ENCODE peak calls at places on chromosomes 11 and 22, in eight cellular contexts. One of them, this sample, is unnamed.

GRCh38 chr11:22194907-22195306 is 2.0 kb downstream of the ANO5 start:
- DNase-seq in cardiac muscle cell: no peak
- DNase-seq in adrenal gland: no peak
- DNase-seq in body of pancreas: no peak
- DNase-seq in MM.1S: no peak
- DNase-seq in upper lobe of right lung: no peak
- DNase-seq in ovary: no peak
- DNase-seq in fibroblast of lung: no peak
- DNase-seq in this sample: no peak

GRCh38 chr11:19345848-19346681 is 105.3 kb upstream of the E2F8 start:
- DNase-seq in adrenal gland: no peak
- DNase-seq in body of pancreas: peak
- DNase-seq in fibroblast of lung: no peak
- DNase-seq in ovary: no peak
- DNase-seq in upper lobe of right lung: no peak
- DNase-seq in cardiac muscle cell: peak
- DNase-seq in MM.1S: peak
- DNase-seq in this sample: no peak

GRCh38 chr11:128628686-128629085 is 41.3 kb upstream of the ETS1 start:
- DNase-seq in cardiac muscle cell: no peak
- DNase-seq in fibroblast of lung: no peak
- DNase-seq in MM.1S: no peak
- DNase-seq in body of pancreas: no peak
- DNase-seq in adrenal gland: no peak
- DNase-seq in ovary: no peak
- DNase-seq in upper lobe of right lung: no peak
- DNase-seq in this sample: no peak

GRCh38 chr11:31921066-31921465 is 109.9 kb upstream of the PAX6 start:
- DNase-seq in ovary: no peak
- DNase-seq in body of pancreas: no peak
- DNase-seq in cardiac muscle cell: no peak
- DNase-seq in adrenal gland: no peak
- DNase-seq in MM.1S: no peak
- DNase-seq in upper lobe of right lung: no peak
- DNase-seq in fibroblast of lung: peak
- DNase-seq in this sample: no peak

GRCh38 chr11:126647735-126648134 is 292.2 kb downstream of the ST3GAL4 start:
- DNase-seq in cardiac muscle cell: no peak
- DNase-seq in upper lobe of right lung: no peak
- DNase-seq in body of pancreas: no peak
- DNase-seq in ovary: no peak
- DNase-seq in adrenal gland: no peak
- DNase-seq in fibroblast of lung: peak
- DNase-seq in MM.1S: no peak
- DNase-seq in this sample: no peak

GRCh38 chr11:110453684-110454354 is 24.1 kb downstream of the FDX1 start:
- DNase-seq in body of pancreas: no peak
- DNase-seq in adrenal gland: no peak
- DNase-seq in cardiac muscle cell: no peak
- DNase-seq in MM.1S: no peak
- DNase-seq in ovary: no peak
- DNase-seq in fibroblast of lung: peak
- DNase-seq in upper lobe of right lung: no peak
- DNase-seq in this sample: no peak

GRCh38 chr22:35113341-35113740 is 47.4 kb downstream of the ISX start:
- DNase-seq in fibroblast of lung: no peak
- DNase-seq in ovary: no peak
- DNase-seq in body of pancreas: no peak
- DNase-seq in upper lobe of right lung: no peak
- DNase-seq in MM.1S: no peak
- DNase-seq in cardiac muscle cell: no peak
- DNase-seq in adrenal gland: no peak
- DNase-seq in this sample: no peak

GRCh38 chr11:129652828-129653227 is 162.8 kb upstream of the TMEM45B start:
- DNase-seq in cardiac muscle cell: no peak
- DNase-seq in body of pancreas: no peak
- DNase-seq in upper lobe of right lung: no peak
- DNase-seq in fibroblast of lung: peak
- DNase-seq in MM.1S: no peak
- DNase-seq in ovary: no peak
- DNase-seq in adrenal gland: no peak
- DNase-seq in this sample: no peak

GRCh38 chr11:122963981-122964380 is 17.7 kb downstream of the BSX start:
- DNase-seq in upper lobe of right lung: no peak
- DNase-seq in fibroblast of lung: no peak
- DNase-seq in adrenal gland: no peak
- DNase-seq in cardiac muscle cell: no peak
- DNase-seq in ovary: no peak
- DNase-seq in MM.1S: no peak
- DNase-seq in body of pancreas: no peak
- DNase-seq in this sample: no peak

GRCh38 chr11:120303004-120303637 is 22.0 kb upstream of the TLCD5 start:
- DNase-seq in adrenal gland: peak
- DNase-seq in MM.1S: peak
- DNase-seq in ovary: no peak
- DNase-seq in upper lobe of right lung: no peak
- DNase-seq in cardiac muscle cell: peak
- DNase-seq in fibroblast of lung: peak
- DNase-seq in body of pancreas: peak
- DNase-seq in this sample: no peak

GRCh38 chr22:49097171-49097925 is 730.3 kb downstream of the BRD1 start:
- DNase-seq in ovary: no peak
- DNase-seq in body of pancreas: no peak
- DNase-seq in MM.1S: no peak
- DNase-seq in adrenal gland: no peak
- DNase-seq in upper lobe of right lung: no peak
- DNase-seq in fibroblast of lung: no peak
- DNase-seq in cardiac muscle cell: no peak
- DNase-seq in this sample: no peak

GRCh38 chr22:42608481-42609361 is 6.0 kb downstream of the POLDIP3 start:
- DNase-seq in body of pancreas: no peak
- DNase-seq in fibroblast of lung: peak
- DNase-seq in ovary: no peak
- DNase-seq in adrenal gland: no peak
- DNase-seq in upper lobe of right lung: no peak
- DNase-seq in MM.1S: no peak
- DNase-seq in cardiac muscle cell: no peak
- DNase-seq in this sample: no peak

GRCh38 chr11:6539748-6540268 is 42.7 kb downstream of the DNHD1 start:
- DNase-seq in body of pancreas: no peak
- DNase-seq in fibroblast of lung: no peak
- DNase-seq in upper lobe of right lung: no peak
- DNase-seq in adrenal gland: no peak
- DNase-seq in MM.1S: no peak
- DNase-seq in cardiac muscle cell: no peak
- DNase-seq in ovary: no peak
- DNase-seq in this sample: no peak

GRCh38 chr11:128456566-128457268 is 130.6 kb downstream of the ETS1 start:
- DNase-seq in fibroblast of lung: no peak
- DNase-seq in cardiac muscle cell: no peak
- DNase-seq in MM.1S: no peak
- DNase-seq in ovary: no peak
- DNase-seq in body of pancreas: no peak
- DNase-seq in upper lobe of right lung: no peak
- DNase-seq in adrenal gland: no peak
- DNase-seq in this sample: no peak

DNA sequence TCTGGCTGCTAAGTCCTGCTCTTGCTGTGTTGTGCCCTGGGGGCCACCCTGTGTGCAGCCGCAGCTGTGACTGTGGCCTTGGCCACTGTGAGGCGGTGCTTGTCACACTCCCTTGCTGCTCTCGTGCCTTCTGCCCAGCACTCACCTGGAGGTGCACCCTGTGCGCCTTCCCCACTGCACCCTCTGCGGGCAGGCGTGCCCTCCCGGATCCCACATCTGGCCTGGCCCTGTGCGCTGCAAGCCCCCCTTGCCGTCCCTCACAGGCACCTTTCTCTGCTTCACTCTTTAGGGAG is 27.2 kb downstream of the TBX1 start:
- DNase-seq in MM.1S: no peak
- DNase-seq in upper lobe of right lung: no peak
- DNase-seq in fibroblast of lung: no peak
- DNase-seq in cardiac muscle cell: no peak
- DNase-seq in adrenal gland: no peak
- DNase-seq in body of pancreas: no peak
- DNase-seq in ovary: peak
- DNase-seq in this sample: no peak
- TF ChIP-seq CTCF in MM.1S: no peak
- TF ChIP-seq CTCF in upper lobe of right lung: no peak
- TF ChIP-seq CTCF in fibroblast of lung: no peak
- TF ChIP-seq CTCF in cardiac muscle cell: no peak
- TF ChIP-seq CTCF in adrenal gland: no peak
- TF ChIP-seq CTCF in body of pancreas: no peak
- TF ChIP-seq CTCF in ovary: no peak
- TF ChIP-seq CTCF in this sample: no peak

DNA sequence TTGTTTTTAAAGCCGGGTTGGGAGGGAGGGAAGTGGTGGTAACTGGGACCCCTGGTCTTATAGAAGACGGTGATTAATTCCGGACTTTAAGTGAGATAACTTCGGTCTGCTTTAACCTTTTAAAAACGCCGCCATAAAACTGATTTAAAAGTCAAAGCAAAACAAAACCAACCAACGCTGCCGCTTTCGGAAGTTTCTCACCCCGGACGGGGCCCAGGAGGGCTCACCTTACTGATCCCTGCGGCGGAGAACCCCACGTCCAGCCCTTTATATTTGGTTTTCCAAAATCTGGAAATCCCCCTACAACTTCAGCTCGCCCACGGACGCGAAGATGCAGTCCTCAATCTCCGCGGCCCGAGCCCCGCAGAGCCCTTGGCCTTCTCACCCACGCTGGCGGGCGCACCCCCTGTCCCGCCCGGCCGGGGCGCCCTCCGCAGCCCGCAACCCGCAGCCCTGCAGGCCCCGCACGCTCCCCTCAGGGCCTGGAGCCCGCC is 405 bp downstream of the USP28 start:
- DNase-seq in adrenal gland: peak
- DNase-seq in body of pancreas: no peak
- DNase-seq in cardiac muscle cell: peak
- DNase-seq in ovary: no peak
- DNase-seq in fibroblast of lung: no peak
- DNase-seq in MM.1S: peak
- DNase-seq in upper lobe of right lung: no peak
- DNase-seq in this sample: no peak
- TF ChIP-seq CTCF in adrenal gland: peak
- TF ChIP-seq CTCF in body of pancreas: peak
- TF ChIP-seq CTCF in cardiac muscle cell: no peak
- TF ChIP-seq CTCF in ovary: no peak
- TF ChIP-seq CTCF in fibroblast of lung: no peak
- TF ChIP-seq CTCF in MM.1S: no peak
- TF ChIP-seq CTCF in upper lobe of right lung: peak
- TF ChIP-seq CTCF in this sample: no peak

GRCh38 chr11:12088047-12088481 is 22.3 kb upstream of the MICAL2 start:
- DNase-seq in ovary: no peak
- DNase-seq in fibroblast of lung: peak
- DNase-seq in cardiac muscle cell: peak
- DNase-seq in adrenal gland: no peak
- DNase-seq in upper lobe of right lung: no peak
- DNase-seq in MM.1S: no peak
- DNase-seq in body of pancreas: peak
- DNase-seq in this sample: no peak
- TF ChIP-seq CTCF in ovary: no peak
- TF ChIP-seq CTCF in fibroblast of lung: peak
- TF ChIP-seq CTCF in cardiac muscle cell: peak
- TF ChIP-seq CTCF in adrenal gland: peak
- TF ChIP-seq CTCF in upper lobe of right lung: peak
- TF ChIP-seq CTCF in MM.1S: no peak
- TF ChIP-seq CTCF in body of pancreas: peak
- TF ChIP-seq CTCF in this sample: no peak

GRCh38 chr11:45924036-45924915 is 1.8 kb downstream of the LARGE2 start:
- DNase-seq in adrenal gland: peak
- DNase-seq in MM.1S: no peak
- DNase-seq in upper lobe of right lung: peak
- DNase-seq in fibroblast of lung: no peak
- DNase-seq in cardiac muscle cell: no peak
- DNase-seq in ovary: peak
- DNase-seq in body of pancreas: peak
- DNase-seq in this sample: peak

GRCh38 chr11:45924927-45925326 is 2.5 kb downstream of the LARGE2 start:
- DNase-seq in adrenal gland: no peak
- DNase-seq in upper lobe of right lung: no peak
- DNase-seq in fibroblast of lung: no peak
- DNase-seq in MM.1S: no peak
- DNase-seq in body of pancreas: no peak
- DNase-seq in cardiac muscle cell: no peak
- DNase-seq in ovary: no peak
- DNase-seq in this sample: no peak

GRCh38 chr11:45921561-45922424 is 663 bp upstream of the LARGE2 start:
- DNase-seq in MM.1S: peak
- DNase-seq in cardiac muscle cell: peak
- DNase-seq in fibroblast of lung: no peak
- DNase-seq in body of pancreas: peak
- DNase-seq in ovary: peak
- DNase-seq in upper lobe of right lung: peak
- DNase-seq in adrenal gland: peak
- DNase-seq in this sample: peak

GRCh38 chr11:45920531-45921477 is 1.7 kb upstream of the LARGE2 start:
- DNase-seq in MM.1S: no peak
- DNase-seq in ovary: no peak
- DNase-seq in fibroblast of lung: no peak
- DNase-seq in body of pancreas: peak
- DNase-seq in adrenal gland: peak
- DNase-seq in upper lobe of right lung: peak
- DNase-seq in cardiac muscle cell: no peak
- DNase-seq in this sample: peak

DNA sequence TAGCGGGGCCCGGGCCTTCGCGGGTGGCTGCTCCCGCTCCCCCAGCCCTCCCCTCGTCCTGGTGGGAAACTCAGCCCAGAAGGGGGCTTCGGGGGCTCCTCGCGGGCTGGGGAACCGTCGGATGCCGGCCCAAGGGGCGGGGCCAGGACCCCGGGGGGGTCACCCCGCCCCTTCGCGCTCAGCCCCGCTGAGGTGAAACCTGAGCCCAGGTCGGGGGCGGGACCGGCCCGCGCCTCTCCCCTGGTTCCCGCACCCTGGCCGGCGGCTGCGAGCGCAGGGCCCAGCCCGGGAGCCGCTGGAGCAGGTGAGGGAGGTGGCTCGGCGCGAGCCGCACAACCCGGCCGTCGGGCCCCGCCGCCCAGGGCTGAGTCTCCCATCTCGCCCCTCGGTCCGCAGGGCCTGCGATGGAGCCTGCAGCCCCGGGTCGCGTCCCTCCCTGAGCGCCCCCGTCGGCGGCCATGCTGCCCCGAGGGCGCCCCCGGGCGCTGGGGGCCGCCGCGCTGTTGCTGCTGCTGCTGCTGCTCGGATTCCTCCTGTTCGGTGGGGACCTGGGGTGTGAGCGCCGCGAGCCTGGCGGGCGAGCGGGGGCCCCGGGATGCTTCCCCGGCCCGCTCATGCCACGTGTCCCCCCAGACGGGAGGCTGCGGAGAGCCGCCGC is at the start of gene LARGE2:
- DNase-seq in cardiac muscle cell: peak
- DNase-seq in ovary: peak
- DNase-seq in fibroblast of lung: no peak
- DNase-seq in MM.1S: peak
- DNase-seq in adrenal gland: peak
- DNase-seq in upper lobe of right lung: peak
- DNase-seq in body of pancreas: peak
- DNase-seq in this sample: peak
- TF ChIP-seq CTCF in cardiac muscle cell: no peak
- TF ChIP-seq CTCF in ovary: no peak
- TF ChIP-seq CTCF in fibroblast of lung: no peak
- TF ChIP-seq CTCF in MM.1S: no peak
- TF ChIP-seq CTCF in adrenal gland: no peak
- TF ChIP-seq CTCF in upper lobe of right lung: no peak
- TF ChIP-seq CTCF in body of pancreas: no peak
- TF ChIP-seq CTCF in this sample: no peak

GRCh38 chr11:67261635-67261941 is 4.7 kb upstream of the GRK2 start:
- DNase-seq in MM.1S: no peak
- DNase-seq in body of pancreas: no peak
- DNase-seq in cardiac muscle cell: no peak
- DNase-seq in ovary: no peak
- DNase-seq in upper lobe of right lung: no peak
- DNase-seq in adrenal gland: no peak
- DNase-seq in fibroblast of lung: no peak
- DNase-seq in this sample: no peak
- TF ChIP-seq CTCF in MM.1S: no peak
- TF ChIP-seq CTCF in body of pancreas: no peak
- TF ChIP-seq CTCF in cardiac muscle cell: peak
- TF ChIP-seq CTCF in ovary: no peak
- TF ChIP-seq CTCF in upper lobe of right lung: peak
- TF ChIP-seq CTCF in adrenal gland: no peak
- TF ChIP-seq CTCF in fibroblast of lung: peak
- TF ChIP-seq CTCF in this sample: no peak

This sample was measured in CD14-positive monocyte.